ENCODE peak calls at places on chromosomes 2 and 18, in nine cellular contexts. One of them, this sample, is unnamed.

GRCh38 chr2:172105715-172106124 is 3.0 kb upstream of the DLX2 start:
- DNase-seq in activated T-cell treated with anti-CD3 and anti-CD28 coated beads, Interleukin-2, amount 50 U/mL, for 72 hours: no peak
- DNase-seq in stimulated activated CD4-positive, alpha-beta T cell treated with anti-CD3 and anti-CD28 coated beads, Interleukin-1b, Interleukin-23, amount 100 ng/mL, for 24 hours: no peak
- DNase-seq in NCI-H748 treated with DMSO at 0.1 percent for 48 hours: no peak
- DNase-seq in B cell: peak; percentile 9
- DNase-seq in AG09319: no peak
- DNase-seq in activated effector memory CD4-positive, alpha-beta T cell treated with anti-CD3 and anti-CD28 coated beads, Interleukin-2, amount 50 U/mL, for 16 hours: peak; percentile 48
- DNase-seq in foreskin fibroblast: no peak
- DNase-seq in neural progenitor cell: peak; percentile 33
- DNase-seq in this sample: peak; percentile 17

GRCh38 chr18:33558529-33558928 is 19.5 kb upstream of the ASXL3 start:
- DNase-seq in AG09319: no peak
- DNase-seq in stimulated activated CD4-positive, alpha-beta T cell treated with anti-CD3 and anti-CD28 coated beads, Interleukin-1b, Interleukin-23, amount 100 ng/mL, for 24 hours: no peak
- DNase-seq in NCI-H748 treated with DMSO at 0.1 percent for 48 hours: no peak
- DNase-seq in activated effector memory CD4-positive, alpha-beta T cell treated with anti-CD3 and anti-CD28 coated beads, Interleukin-2, amount 50 U/mL, for 16 hours: no peak
- DNase-seq in foreskin fibroblast: no peak
- DNase-seq in neural progenitor cell: no peak
- DNase-seq in B cell: no peak
- DNase-seq in activated T-cell treated with anti-CD3 and anti-CD28 coated beads, Interleukin-2, amount 50 U/mL, for 72 hours: no peak
- DNase-seq in this sample: no peak

GRCh38 chr18:46641917-46642316 is 15.1 kb downstream of the LOXHD1 start:
- DNase-seq in stimulated activated CD4-positive, alpha-beta T cell treated with anti-CD3 and anti-CD28 coated beads, Interleukin-1b, Interleukin-23, amount 100 ng/mL, for 24 hours: no peak
- DNase-seq in activated T-cell treated with anti-CD3 and anti-CD28 coated beads, Interleukin-2, amount 50 U/mL, for 72 hours: no peak
- DNase-seq in B cell: no peak
- DNase-seq in neural progenitor cell: no peak
- DNase-seq in NCI-H748 treated with DMSO at 0.1 percent for 48 hours: no peak
- DNase-seq in foreskin fibroblast: no peak
- DNase-seq in AG09319: no peak
- DNase-seq in activated effector memory CD4-positive, alpha-beta T cell treated with anti-CD3 and anti-CD28 coated beads, Interleukin-2, amount 50 U/mL, for 16 hours: no peak
- DNase-seq in this sample: no peak

GRCh38 chr2:207768168-207768890 is 1.4 kb downstream of the FZD5 start:
- DNase-seq in foreskin fibroblast: peak; percentile 33
- DNase-seq in activated T-cell treated with anti-CD3 and anti-CD28 coated beads, Interleukin-2, amount 50 U/mL, for 72 hours: peak; percentile 42
- DNase-seq in activated effector memory CD4-positive, alpha-beta T cell treated with anti-CD3 and anti-CD28 coated beads, Interleukin-2, amount 50 U/mL, for 16 hours: peak; percentile 71
- DNase-seq in AG09319: no peak
- DNase-seq in NCI-H748 treated with DMSO at 0.1 percent for 48 hours: peak; percentile 39
- DNase-seq in neural progenitor cell: peak; percentile 76
- DNase-seq in stimulated activated CD4-positive, alpha-beta T cell treated with anti-CD3 and anti-CD28 coated beads, Interleukin-1b, Interleukin-23, amount 100 ng/mL, for 24 hours: no peak
- DNase-seq in B cell: peak; percentile 58
- DNase-seq in this sample: peak; percentile 44

GRCh38 chr2:18651842-18652774 is 62.7 kb upstream of the NT5C1B start:
- DNase-seq in NCI-H748 treated with DMSO at 0.1 percent for 48 hours: no peak
- DNase-seq in stimulated activated CD4-positive, alpha-beta T cell treated with anti-CD3 and anti-CD28 coated beads, Interleukin-1b, Interleukin-23, amount 100 ng/mL, for 24 hours: no peak
- DNase-seq in B cell: no peak
- DNase-seq in AG09319: peak; percentile 4
- DNase-seq in neural progenitor cell: no peak
- DNase-seq in foreskin fibroblast: peak; percentile 52
- DNase-seq in activated effector memory CD4-positive, alpha-beta T cell treated with anti-CD3 and anti-CD28 coated beads, Interleukin-2, amount 50 U/mL, for 16 hours: no peak
- DNase-seq in activated T-cell treated with anti-CD3 and anti-CD28 coated beads, Interleukin-2, amount 50 U/mL, for 72 hours: no peak
- DNase-seq in this sample: no peak

GRCh38 chr2:228339525-228339924 is 158.0 kb upstream of the SPHKAP start:
- DNase-seq in neural progenitor cell: no peak
- DNase-seq in B cell: no peak
- DNase-seq in NCI-H748 treated with DMSO at 0.1 percent for 48 hours: no peak
- DNase-seq in stimulated activated CD4-positive, alpha-beta T cell treated with anti-CD3 and anti-CD28 coated beads, Interleukin-1b, Interleukin-23, amount 100 ng/mL, for 24 hours: no peak
- DNase-seq in foreskin fibroblast: no peak
- DNase-seq in AG09319: no peak
- DNase-seq in activated effector memory CD4-positive, alpha-beta T cell treated with anti-CD3 and anti-CD28 coated beads, Interleukin-2, amount 50 U/mL, for 16 hours: no peak
- DNase-seq in activated T-cell treated with anti-CD3 and anti-CD28 coated beads, Interleukin-2, amount 50 U/mL, for 72 hours: no peak
- DNase-seq in this sample: no peak

GRCh38 chr2:225998653-225999052 is 599.1 kb downstream of the NYAP2 start:
- DNase-seq in NCI-H748 treated with DMSO at 0.1 percent for 48 hours: no peak
- DNase-seq in stimulated activated CD4-positive, alpha-beta T cell treated with anti-CD3 and anti-CD28 coated beads, Interleukin-1b, Interleukin-23, amount 100 ng/mL, for 24 hours: no peak
- DNase-seq in B cell: no peak
- DNase-seq in foreskin fibroblast: no peak
- DNase-seq in activated effector memory CD4-positive, alpha-beta T cell treated with anti-CD3 and anti-CD28 coated beads, Interleukin-2, amount 50 U/mL, for 16 hours: no peak
- DNase-seq in activated T-cell treated with anti-CD3 and anti-CD28 coated beads, Interleukin-2, amount 50 U/mL, for 72 hours: no peak
- DNase-seq in neural progenitor cell: no peak
- DNase-seq in AG09319: no peak
- DNase-seq in this sample: no peak

GRCh38 chr2:19708776-19709175 is 193.0 kb downstream of the TTC32 start:
- DNase-seq in AG09319: no peak
- DNase-seq in foreskin fibroblast: no peak
- DNase-seq in NCI-H748 treated with DMSO at 0.1 percent for 48 hours: no peak
- DNase-seq in activated T-cell treated with anti-CD3 and anti-CD28 coated beads, Interleukin-2, amount 50 U/mL, for 72 hours: no peak
- DNase-seq in B cell: no peak
- DNase-seq in neural progenitor cell: no peak
- DNase-seq in activated effector memory CD4-positive, alpha-beta T cell treated with anti-CD3 and anti-CD28 coated beads, Interleukin-2, amount 50 U/mL, for 16 hours: no peak
- DNase-seq in stimulated activated CD4-positive, alpha-beta T cell treated with anti-CD3 and anti-CD28 coated beads, Interleukin-1b, Interleukin-23, amount 100 ng/mL, for 24 hours: no peak
- DNase-seq in this sample: no peak

GRCh38 chr2:239027431-239028252 is 179.8 kb downstream of the TWIST2 start:
- DNase-seq in AG09319: no peak
- DNase-seq in activated T-cell treated with anti-CD3 and anti-CD28 coated beads, Interleukin-2, amount 50 U/mL, for 72 hours: no peak
- DNase-seq in B cell: no peak
- DNase-seq in foreskin fibroblast: no peak
- DNase-seq in NCI-H748 treated with DMSO at 0.1 percent for 48 hours: no peak
- DNase-seq in activated effector memory CD4-positive, alpha-beta T cell treated with anti-CD3 and anti-CD28 coated beads, Interleukin-2, amount 50 U/mL, for 16 hours: peak; percentile 43
- DNase-seq in neural progenitor cell: no peak
- DNase-seq in stimulated activated CD4-positive, alpha-beta T cell treated with anti-CD3 and anti-CD28 coated beads, Interleukin-1b, Interleukin-23, amount 100 ng/mL, for 24 hours: no peak
- DNase-seq in this sample: no peak

GRCh38 chr2:65658871-65659270 is 226.5 kb upstream of the SPRED2 start:
- DNase-seq in activated effector memory CD4-positive, alpha-beta T cell treated with anti-CD3 and anti-CD28 coated beads, Interleukin-2, amount 50 U/mL, for 16 hours: no peak
- DNase-seq in activated T-cell treated with anti-CD3 and anti-CD28 coated beads, Interleukin-2, amount 50 U/mL, for 72 hours: no peak
- DNase-seq in neural progenitor cell: no peak
- DNase-seq in stimulated activated CD4-positive, alpha-beta T cell treated with anti-CD3 and anti-CD28 coated beads, Interleukin-1b, Interleukin-23, amount 100 ng/mL, for 24 hours: no peak
- DNase-seq in foreskin fibroblast: no peak
- DNase-seq in B cell: no peak
- DNase-seq in NCI-H748 treated with DMSO at 0.1 percent for 48 hours: no peak
- DNase-seq in AG09319: no peak
- DNase-seq in this sample: no peak

GRCh38 chr2:104402825-104403224 is 451.1 kb upstream of the POU3F3 start:
- DNase-seq in stimulated activated CD4-positive, alpha-beta T cell treated with anti-CD3 and anti-CD28 coated beads, Interleukin-1b, Interleukin-23, amount 100 ng/mL, for 24 hours: no peak
- DNase-seq in B cell: no peak
- DNase-seq in AG09319: no peak
- DNase-seq in activated effector memory CD4-positive, alpha-beta T cell treated with anti-CD3 and anti-CD28 coated beads, Interleukin-2, amount 50 U/mL, for 16 hours: no peak
- DNase-seq in neural progenitor cell: no peak
- DNase-seq in NCI-H748 treated with DMSO at 0.1 percent for 48 hours: no peak
- DNase-seq in foreskin fibroblast: no peak
- DNase-seq in activated T-cell treated with anti-CD3 and anti-CD28 coated beads, Interleukin-2, amount 50 U/mL, for 72 hours: no peak
- DNase-seq in this sample: no peak

GRCh38 chr18:42640160-42640559 is 475.3 kb downstream of the RIT2 start:
- DNase-seq in NCI-H748 treated with DMSO at 0.1 percent for 48 hours: no peak
- DNase-seq in activated T-cell treated with anti-CD3 and anti-CD28 coated beads, Interleukin-2, amount 50 U/mL, for 72 hours: no peak
- DNase-seq in foreskin fibroblast: no peak
- DNase-seq in neural progenitor cell: no peak
- DNase-seq in stimulated activated CD4-positive, alpha-beta T cell treated with anti-CD3 and anti-CD28 coated beads, Interleukin-1b, Interleukin-23, amount 100 ng/mL, for 24 hours: no peak
- DNase-seq in B cell: no peak
- DNase-seq in AG09319: no peak
- DNase-seq in activated effector memory CD4-positive, alpha-beta T cell treated with anti-CD3 and anti-CD28 coated beads, Interleukin-2, amount 50 U/mL, for 16 hours: no peak
- DNase-seq in this sample: no peak

GRCh38 chr2:240060977-240061591 is 7.8 kb upstream of the OR6B3 start:
- DNase-seq in AG09319: peak; percentile 22
- DNase-seq in neural progenitor cell: peak; percentile 65
- DNase-seq in NCI-H748 treated with DMSO at 0.1 percent for 48 hours: peak; percentile 12
- DNase-seq in B cell: no peak
- DNase-seq in activated effector memory CD4-positive, alpha-beta T cell treated with anti-CD3 and anti-CD28 coated beads, Interleukin-2, amount 50 U/mL, for 16 hours: no peak
- DNase-seq in foreskin fibroblast: peak; percentile 52
- DNase-seq in stimulated activated CD4-positive, alpha-beta T cell treated with anti-CD3 and anti-CD28 coated beads, Interleukin-1b, Interleukin-23, amount 100 ng/mL, for 24 hours: peak; percentile 10
- DNase-seq in activated T-cell treated with anti-CD3 and anti-CD28 coated beads, Interleukin-2, amount 50 U/mL, for 72 hours: peak; percentile 45
- DNase-seq in this sample: peak; percentile 31

GRCh38 chr2:190791983-190792575 is 88.5 kb upstream of the GLS start:
- DNase-seq in stimulated activated CD4-positive, alpha-beta T cell treated with anti-CD3 and anti-CD28 coated beads, Interleukin-1b, Interleukin-23, amount 100 ng/mL, for 24 hours: no peak
- DNase-seq in activated T-cell treated with anti-CD3 and anti-CD28 coated beads, Interleukin-2, amount 50 U/mL, for 72 hours: no peak
- DNase-seq in neural progenitor cell: no peak
- DNase-seq in NCI-H748 treated with DMSO at 0.1 percent for 48 hours: no peak
- DNase-seq in activated effector memory CD4-positive, alpha-beta T cell treated with anti-CD3 and anti-CD28 coated beads, Interleukin-2, amount 50 U/mL, for 16 hours: no peak
- DNase-seq in AG09319: no peak
- DNase-seq in foreskin fibroblast: no peak
- DNase-seq in B cell: no peak
- DNase-seq in this sample: no peak

GRCh38 chr18:43661570-43661969 is 384.3 kb upstream of the SYT4 start:
- DNase-seq in stimulated activated CD4-positive, alpha-beta T cell treated with anti-CD3 and anti-CD28 coated beads, Interleukin-1b, Interleukin-23, amount 100 ng/mL, for 24 hours: no peak
- DNase-seq in activated effector memory CD4-positive, alpha-beta T cell treated with anti-CD3 and anti-CD28 coated beads, Interleukin-2, amount 50 U/mL, for 16 hours: no peak
- DNase-seq in activated T-cell treated with anti-CD3 and anti-CD28 coated beads, Interleukin-2, amount 50 U/mL, for 72 hours: no peak
- DNase-seq in B cell: no peak
- DNase-seq in AG09319: no peak
- DNase-seq in NCI-H748 treated with DMSO at 0.1 percent for 48 hours: peak; percentile 39
- DNase-seq in foreskin fibroblast: peak; percentile 76
- DNase-seq in neural progenitor cell: peak; percentile 53
- DNase-seq in this sample: peak; percentile 3

GRCh38 chr18:41642756-41643155 is 312.3 kb upstream of the PIK3C3 start:
- DNase-seq in foreskin fibroblast: peak; percentile 19
- DNase-seq in activated T-cell treated with anti-CD3 and anti-CD28 coated beads, Interleukin-2, amount 50 U/mL, for 72 hours: no peak
- DNase-seq in NCI-H748 treated with DMSO at 0.1 percent for 48 hours: no peak
- DNase-seq in B cell: no peak
- DNase-seq in activated effector memory CD4-positive, alpha-beta T cell treated with anti-CD3 and anti-CD28 coated beads, Interleukin-2, amount 50 U/mL, for 16 hours: no peak
- DNase-seq in stimulated activated CD4-positive, alpha-beta T cell treated with anti-CD3 and anti-CD28 coated beads, Interleukin-1b, Interleukin-23, amount 100 ng/mL, for 24 hours: no peak
- DNase-seq in AG09319: no peak
- DNase-seq in neural progenitor cell: no peak
- DNase-seq in this sample: no peak

GRCh38 chr2:98932164-98932563 is 3.9 kb downstream of the CRACDL start:
- DNase-seq in foreskin fibroblast: no peak
- DNase-seq in B cell: no peak
- DNase-seq in activated effector memory CD4-positive, alpha-beta T cell treated with anti-CD3 and anti-CD28 coated beads, Interleukin-2, amount 50 U/mL, for 16 hours: no peak
- DNase-seq in NCI-H748 treated with DMSO at 0.1 percent for 48 hours: no peak
- DNase-seq in stimulated activated CD4-positive, alpha-beta T cell treated with anti-CD3 and anti-CD28 coated beads, Interleukin-1b, Interleukin-23, amount 100 ng/mL, for 24 hours: no peak
- DNase-seq in AG09319: no peak
- DNase-seq in activated T-cell treated with anti-CD3 and anti-CD28 coated beads, Interleukin-2, amount 50 U/mL, for 72 hours: no peak
- DNase-seq in neural progenitor cell: no peak
- DNase-seq in this sample: no peak

GRCh38 chr2:223093436-223093839 is 41.4 kb downstream of the KCNE4 start:
- DNase-seq in neural progenitor cell: no peak
- DNase-seq in activated effector memory CD4-positive, alpha-beta T cell treated with anti-CD3 and anti-CD28 coated beads, Interleukin-2, amount 50 U/mL, for 16 hours: no peak
- DNase-seq in stimulated activated CD4-positive, alpha-beta T cell treated with anti-CD3 and anti-CD28 coated beads, Interleukin-1b, Interleukin-23, amount 100 ng/mL, for 24 hours: no peak
- DNase-seq in activated T-cell treated with anti-CD3 and anti-CD28 coated beads, Interleukin-2, amount 50 U/mL, for 72 hours: no peak
- DNase-seq in foreskin fibroblast: no peak
- DNase-seq in B cell: no peak
- DNase-seq in NCI-H748 treated with DMSO at 0.1 percent for 48 hours: no peak
- DNase-seq in AG09319: no peak
- DNase-seq in this sample: no peak

GRCh38 chr2:88188741-88189140 is 18.6 kb downstream of the THNSL2 start:
- DNase-seq in activated effector memory CD4-positive, alpha-beta T cell treated with anti-CD3 and anti-CD28 coated beads, Interleukin-2, amount 50 U/mL, for 16 hours: no peak
- DNase-seq in stimulated activated CD4-positive, alpha-beta T cell treated with anti-CD3 and anti-CD28 coated beads, Interleukin-1b, Interleukin-23, amount 100 ng/mL, for 24 hours: no peak
- DNase-seq in foreskin fibroblast: peak; percentile 11
- DNase-seq in neural progenitor cell: no peak
- DNase-seq in AG09319: peak; percentile 12
- DNase-seq in B cell: peak; percentile 1
- DNase-seq in NCI-H748 treated with DMSO at 0.1 percent for 48 hours: no peak
- DNase-seq in activated T-cell treated with anti-CD3 and anti-CD28 coated beads, Interleukin-2, amount 50 U/mL, for 72 hours: no peak
- DNase-seq in this sample: no peak

GRCh38 chr18:57542126-57542525 is 44.4 kb downstream of the FECH start:
- DNase-seq in NCI-H748 treated with DMSO at 0.1 percent for 48 hours: no peak
- DNase-seq in neural progenitor cell: no peak
- DNase-seq in stimulated activated CD4-positive, alpha-beta T cell treated with anti-CD3 and anti-CD28 coated beads, Interleukin-1b, Interleukin-23, amount 100 ng/mL, for 24 hours: no peak
- DNase-seq in activated T-cell treated with anti-CD3 and anti-CD28 coated beads, Interleukin-2, amount 50 U/mL, for 72 hours: no peak
- DNase-seq in activated effector memory CD4-positive, alpha-beta T cell treated with anti-CD3 and anti-CD28 coated beads, Interleukin-2, amount 50 U/mL, for 16 hours: no peak
- DNase-seq in foreskin fibroblast: peak; percentile 89
- DNase-seq in B cell: no peak
- DNase-seq in AG09319: peak; percentile 30
- DNase-seq in this sample: no peak

GRCh38 chr2:109402180-109402579 is 211.6 kb downstream of the SEPTIN10 start:
- DNase-seq in stimulated activated CD4-positive, alpha-beta T cell treated with anti-CD3 and anti-CD28 coated beads, Interleukin-1b, Interleukin-23, amount 100 ng/mL, for 24 hours: no peak
- DNase-seq in AG09319: no peak
- DNase-seq in activated effector memory CD4-positive, alpha-beta T cell treated with anti-CD3 and anti-CD28 coated beads, Interleukin-2, amount 50 U/mL, for 16 hours: no peak
- DNase-seq in B cell: no peak
- DNase-seq in NCI-H748 treated with DMSO at 0.1 percent for 48 hours: no peak
- DNase-seq in foreskin fibroblast: no peak
- DNase-seq in activated T-cell treated with anti-CD3 and anti-CD28 coated beads, Interleukin-2, amount 50 U/mL, for 72 hours: no peak
- DNase-seq in neural progenitor cell: no peak
- DNase-seq in this sample: no peak

GRCh38 chr2:182548031-182548950 is 121.5 kb upstream of the PDE1A start:
- DNase-seq in activated T-cell treated with anti-CD3 and anti-CD28 coated beads, Interleukin-2, amount 50 U/mL, for 72 hours: no peak
- DNase-seq in B cell: no peak
- DNase-seq in activated effector memory CD4-positive, alpha-beta T cell treated with anti-CD3 and anti-CD28 coated beads, Interleukin-2, amount 50 U/mL, for 16 hours: no peak
- DNase-seq in NCI-H748 treated with DMSO at 0.1 percent for 48 hours: no peak
- DNase-seq in foreskin fibroblast: no peak
- DNase-seq in AG09319: no peak
- DNase-seq in neural progenitor cell: no peak
- DNase-seq in stimulated activated CD4-positive, alpha-beta T cell treated with anti-CD3 and anti-CD28 coated beads, Interleukin-1b, Interleukin-23, amount 100 ng/mL, for 24 hours: no peak
- DNase-seq in this sample: no peak

GRCh38 chr2:219440388-219441256 is 6.0 kb downstream of the SPEG start:
- DNase-seq in stimulated activated CD4-positive, alpha-beta T cell treated with anti-CD3 and anti-CD28 coated beads, Interleukin-1b, Interleukin-23, amount 100 ng/mL, for 24 hours: no peak
- DNase-seq in B cell: no peak
- DNase-seq in foreskin fibroblast: no peak
- DNase-seq in NCI-H748 treated with DMSO at 0.1 percent for 48 hours: peak; percentile 18
- DNase-seq in activated T-cell treated with anti-CD3 and anti-CD28 coated beads, Interleukin-2, amount 50 U/mL, for 72 hours: no peak
- DNase-seq in AG09319: no peak
- DNase-seq in neural progenitor cell: no peak
- DNase-seq in activated effector memory CD4-positive, alpha-beta T cell treated with anti-CD3 and anti-CD28 coated beads, Interleukin-2, amount 50 U/mL, for 16 hours: no peak
- DNase-seq in this sample: no peak

GRCh38 chr2:200490001-200490400 is 19.9 kb downstream of the KCTD18 start:
- DNase-seq in activated effector memory CD4-positive, alpha-beta T cell treated with anti-CD3 and anti-CD28 coated beads, Interleukin-2, amount 50 U/mL, for 16 hours: no peak
- DNase-seq in neural progenitor cell: no peak
- DNase-seq in foreskin fibroblast: no peak
- DNase-seq in activated T-cell treated with anti-CD3 and anti-CD28 coated beads, Interleukin-2, amount 50 U/mL, for 72 hours: no peak
- DNase-seq in stimulated activated CD4-positive, alpha-beta T cell treated with anti-CD3 and anti-CD28 coated beads, Interleukin-1b, Interleukin-23, amount 100 ng/mL, for 24 hours: no peak
- DNase-seq in AG09319: no peak
- DNase-seq in NCI-H748 treated with DMSO at 0.1 percent for 48 hours: no peak
- DNase-seq in B cell: no peak
- DNase-seq in this sample: no peak

GRCh38 chr2:157692768-157693167 is 64.1 kb upstream of the ACVR1C start:
- DNase-seq in foreskin fibroblast: peak; percentile 72
- DNase-seq in AG09319: no peak
- DNase-seq in activated T-cell treated with anti-CD3 and anti-CD28 coated beads, Interleukin-2, amount 50 U/mL, for 72 hours: no peak
- DNase-seq in B cell: no peak
- DNase-seq in activated effector memory CD4-positive, alpha-beta T cell treated with anti-CD3 and anti-CD28 coated beads, Interleukin-2, amount 50 U/mL, for 16 hours: no peak
- DNase-seq in stimulated activated CD4-positive, alpha-beta T cell treated with anti-CD3 and anti-CD28 coated beads, Interleukin-1b, Interleukin-23, amount 100 ng/mL, for 24 hours: no peak
- DNase-seq in NCI-H748 treated with DMSO at 0.1 percent for 48 hours: no peak
- DNase-seq in neural progenitor cell: no peak
- DNase-seq in this sample: no peak

GRCh38 chr2:215900865-215901264 is 112.5 kb downstream of the MREG start:
- DNase-seq in stimulated activated CD4-positive, alpha-beta T cell treated with anti-CD3 and anti-CD28 coated beads, Interleukin-1b, Interleukin-23, amount 100 ng/mL, for 24 hours: no peak
- DNase-seq in AG09319: no peak
- DNase-seq in activated effector memory CD4-positive, alpha-beta T cell treated with anti-CD3 and anti-CD28 coated beads, Interleukin-2, amount 50 U/mL, for 16 hours: no peak
- DNase-seq in neural progenitor cell: no peak
- DNase-seq in B cell: no peak
- DNase-seq in foreskin fibroblast: no peak
- DNase-seq in activated T-cell treated with anti-CD3 and anti-CD28 coated beads, Interleukin-2, amount 50 U/mL, for 72 hours: no peak
- DNase-seq in NCI-H748 treated with DMSO at 0.1 percent for 48 hours: no peak
- DNase-seq in this sample: no peak